ENCODE peak calls at places on chromosomes 6 and 20, in five cellular contexts. B is adrenal gland; C is activated CD4-positive, alpha-beta memory T cell treated with anti-CD3 and anti-CD28 coated beads for 36 hours; Q is uterus; E is KG1. G is an unnamed sample.
A peak's percentile ranks its signal among the peaks of the same experiment; 100 is the strongest.

GRCh38 chr20:25041813-25042530 is 16.0 kb downstream of the ACSS1 start:
- DNase-seq in B (no peak), C (no peak), E (no peak), Q (no peak), G (peak; percentile 13)

GRCh38 chr20:24660651-24661050 is 191.2 kb downstream of the SYNDIG1 start:
- DNase-seq in C (no peak), B (no peak), Q (no peak), E (no peak), G (no peak)

GRCh38 chr20:4225778-4226177 is 210.4 kb upstream of the RNF24 start:
- DNase-seq in Q (peak; percentile 37), B (no peak), E (no peak), C (no peak), G (no peak)

GRCh38 chr6:2749972-2750600 is 636 bp downstream of the MYLK4 start:
- DNase-seq in C (peak; percentile 80), B (peak; percentile 63), Q (peak; percentile 56), E (peak; percentile 82), G (no peak)

GRCh38 chr6:27505209-27506027 is 32.5 kb upstream of the ZNF184 start:
- DNase-seq in B (no peak), Q (peak; percentile 71), C (peak; percentile 78), E (no peak), G (no peak)

GRCh38 chr20:4998160-4998651 is 3.1 kb downstream of the SLC23A2 start:
- DNase-seq in B (no peak), Q (no peak), E (no peak), C (no peak), G (no peak)

GRCh38 chr6:113818528-113818927 is 38.6 kb upstream of the MARCKS start:
- DNase-seq in Q (no peak), E (no peak), C (no peak), B (no peak), G (no peak)

GRCh38 chr6:132369526-132369925 is 31.7 kb downstream of the MOXD1 start:
- DNase-seq in Q (no peak), B (no peak), C (no peak), E (no peak), G (no peak)

GRCh38 chr20:17493173-17493572 is 38.0 kb downstream of the BFSP1 start:
- DNase-seq in B (no peak), Q (no peak), E (no peak), C (no peak), G (no peak)

GRCh38 chr6:44679906-44680698 is 292.6 kb downstream of the CDC5L start:
- DNase-seq in B (no peak), C (no peak), Q (no peak), E (no peak), G (no peak)

GRCh38 chr6:91476000-91476399 is 889.1 kb upstream of the MAP3K7 start:
- DNase-seq in E (no peak), Q (no peak), B (peak; percentile 38), C (no peak), G (no peak)

GRCh38 chr6:151379933-151380847 is 11.2 kb downstream of the ZBTB2 start:
- DNase-seq in C (peak; percentile 42), Q (no peak), E (no peak), B (peak; percentile 48), G (no peak)

GRCh38 chr6:14795451-14795850 is 450.4 kb upstream of the JARID2 start:
- DNase-seq in E (no peak), B (no peak), Q (no peak), C (no peak), G (no peak)

GRCh38 chr6:97177905-97178304 is 105.1 kb downstream of the MMS22L start:
- DNase-seq in C (no peak), E (no peak), B (no peak), Q (no peak), G (no peak)

GRCh38 chr6:79734374-79734773 is 103.2 kb downstream of the SH3BGRL2 start:
- DNase-seq in Q (no peak), E (no peak), C (no peak), B (no peak), G (no peak)

GRCh38 chr20:31859266-31859997 is 10.9 kb downstream of the DUSP15 start:
- DNase-seq in E (no peak), B (no peak), C (no peak), Q (no peak), G (no peak)

G was measured in left cardiac atrium.